ENCODE peak calls at places on chromosomes 11 and 22, in ten cellular contexts. One of them, this sample, is unnamed.

GRCh38 chr22:33023119-33023827 is 34.9 kb downstream of the SYN3 start:
- DNase-seq in Right ventricle myocardium superior: no peak
- DNase-seq in stimulated activated CD4-positive, alpha-beta T cell treated with anti-CD3 and anti-CD28 coated beads, Interleukin-2, amount 100 ng/mL, for 48 hours: no peak
- DNase-seq in activated naive CD4-positive, alpha-beta T cell treated with anti-CD3 and anti-CD28 coated beads, Interleukin-2, amount 50 U/mL, for 16 hours: no peak
- DNase-seq in neural progenitor cell: no peak
- DNase-seq in GM03348: no peak
- DNase-seq in NCI-H1930: no peak
- DNase-seq in aorta: no peak
- DNase-seq in posterior vena cava: no peak
- DNase-seq in activated CD4-positive, alpha-beta T cell treated with anti-CD3 and anti-CD28 coated beads, Interleukin-2, amount 10 ng/mL, durations not matched to agents 7 days and 5 days: no peak
- DNase-seq in this sample: no peak

GRCh38 chr22:19430890-19431541 is 517 bp downstream of the HIRA start:
- DNase-seq in NCI-H1930: peak; percentile 10
- DNase-seq in aorta: peak; percentile 80
- DNase-seq in stimulated activated CD4-positive, alpha-beta T cell treated with anti-CD3 and anti-CD28 coated beads, Interleukin-2, amount 100 ng/mL, for 48 hours: no peak
- DNase-seq in neural progenitor cell: peak; percentile 72
- DNase-seq in posterior vena cava: peak; percentile 85
- DNase-seq in Right ventricle myocardium superior: peak; percentile 51
- DNase-seq in activated CD4-positive, alpha-beta T cell treated with anti-CD3 and anti-CD28 coated beads, Interleukin-2, amount 10 ng/mL, durations not matched to agents 7 days and 5 days: peak; percentile 24
- DNase-seq in GM03348: peak; percentile 33
- DNase-seq in activated naive CD4-positive, alpha-beta T cell treated with anti-CD3 and anti-CD28 coated beads, Interleukin-2, amount 50 U/mL, for 16 hours: peak; percentile 24
- DNase-seq in this sample: no peak

GRCh38 chr11:66020212-66020611 is 6.1 kb downstream of the CATSPER1 start:
- DNase-seq in posterior vena cava: no peak
- DNase-seq in GM03348: no peak
- DNase-seq in stimulated activated CD4-positive, alpha-beta T cell treated with anti-CD3 and anti-CD28 coated beads, Interleukin-2, amount 100 ng/mL, for 48 hours: no peak
- DNase-seq in activated naive CD4-positive, alpha-beta T cell treated with anti-CD3 and anti-CD28 coated beads, Interleukin-2, amount 50 U/mL, for 16 hours: no peak
- DNase-seq in NCI-H1930: no peak
- DNase-seq in aorta: no peak
- DNase-seq in neural progenitor cell: no peak
- DNase-seq in activated CD4-positive, alpha-beta T cell treated with anti-CD3 and anti-CD28 coated beads, Interleukin-2, amount 10 ng/mL, durations not matched to agents 7 days and 5 days: no peak
- DNase-seq in Right ventricle myocardium superior: no peak
- DNase-seq in this sample: no peak

GRCh38 chr11:1890856-1891830 is 552 bp downstream of the PRR33 start:
- DNase-seq in aorta: no peak
- DNase-seq in activated naive CD4-positive, alpha-beta T cell treated with anti-CD3 and anti-CD28 coated beads, Interleukin-2, amount 50 U/mL, for 16 hours: peak; percentile 16
- DNase-seq in posterior vena cava: peak; percentile 79
- DNase-seq in NCI-H1930: no peak
- DNase-seq in Right ventricle myocardium superior: peak; percentile 45
- DNase-seq in activated CD4-positive, alpha-beta T cell treated with anti-CD3 and anti-CD28 coated beads, Interleukin-2, amount 10 ng/mL, durations not matched to agents 7 days and 5 days: no peak
- DNase-seq in stimulated activated CD4-positive, alpha-beta T cell treated with anti-CD3 and anti-CD28 coated beads, Interleukin-2, amount 100 ng/mL, for 48 hours: no peak
- DNase-seq in neural progenitor cell: no peak
- DNase-seq in GM03348: no peak
- DNase-seq in this sample: no peak

GRCh38 chr11:10304495-10305261 is at the start of gene ADM:
- DNase-seq in posterior vena cava: peak; percentile 97
- DNase-seq in NCI-H1930: peak; percentile 82
- DNase-seq in GM03348: peak; percentile 96
- DNase-seq in neural progenitor cell: peak; percentile 86
- DNase-seq in activated naive CD4-positive, alpha-beta T cell treated with anti-CD3 and anti-CD28 coated beads, Interleukin-2, amount 50 U/mL, for 16 hours: peak; percentile 46
- DNase-seq in activated CD4-positive, alpha-beta T cell treated with anti-CD3 and anti-CD28 coated beads, Interleukin-2, amount 10 ng/mL, durations not matched to agents 7 days and 5 days: peak; percentile 26
- DNase-seq in stimulated activated CD4-positive, alpha-beta T cell treated with anti-CD3 and anti-CD28 coated beads, Interleukin-2, amount 100 ng/mL, for 48 hours: no peak
- DNase-seq in Right ventricle myocardium superior: peak; percentile 94
- DNase-seq in aorta: peak; percentile 96
- DNase-seq in this sample: no peak

GRCh38 chr22:36194971-36195370 is 6.6 kb downstream of the APOL4 start:
- DNase-seq in neural progenitor cell: peak; percentile 83
- DNase-seq in activated naive CD4-positive, alpha-beta T cell treated with anti-CD3 and anti-CD28 coated beads, Interleukin-2, amount 50 U/mL, for 16 hours: peak; percentile 41
- DNase-seq in stimulated activated CD4-positive, alpha-beta T cell treated with anti-CD3 and anti-CD28 coated beads, Interleukin-2, amount 100 ng/mL, for 48 hours: no peak
- DNase-seq in Right ventricle myocardium superior: peak; percentile 62
- DNase-seq in GM03348: peak; percentile 74
- DNase-seq in posterior vena cava: peak; percentile 83
- DNase-seq in aorta: no peak
- DNase-seq in activated CD4-positive, alpha-beta T cell treated with anti-CD3 and anti-CD28 coated beads, Interleukin-2, amount 10 ng/mL, durations not matched to agents 7 days and 5 days: peak; percentile 61
- DNase-seq in NCI-H1930: no peak
- DNase-seq in this sample: no peak

GRCh38 chr11:125932301-125932700 is 13.5 kb upstream of the VSIG10L2 start:
- DNase-seq in GM03348: no peak
- DNase-seq in activated naive CD4-positive, alpha-beta T cell treated with anti-CD3 and anti-CD28 coated beads, Interleukin-2, amount 50 U/mL, for 16 hours: no peak
- DNase-seq in Right ventricle myocardium superior: no peak
- DNase-seq in activated CD4-positive, alpha-beta T cell treated with anti-CD3 and anti-CD28 coated beads, Interleukin-2, amount 10 ng/mL, durations not matched to agents 7 days and 5 days: no peak
- DNase-seq in stimulated activated CD4-positive, alpha-beta T cell treated with anti-CD3 and anti-CD28 coated beads, Interleukin-2, amount 100 ng/mL, for 48 hours: no peak
- DNase-seq in posterior vena cava: peak; percentile 56
- DNase-seq in NCI-H1930: no peak
- DNase-seq in aorta: no peak
- DNase-seq in neural progenitor cell: no peak
- DNase-seq in this sample: no peak

GRCh38 chr11:17573526-17573925 is 26.5 kb downstream of the OTOG start:
- DNase-seq in stimulated activated CD4-positive, alpha-beta T cell treated with anti-CD3 and anti-CD28 coated beads, Interleukin-2, amount 100 ng/mL, for 48 hours: no peak
- DNase-seq in NCI-H1930: no peak
- DNase-seq in neural progenitor cell: no peak
- DNase-seq in GM03348: no peak
- DNase-seq in activated naive CD4-positive, alpha-beta T cell treated with anti-CD3 and anti-CD28 coated beads, Interleukin-2, amount 50 U/mL, for 16 hours: no peak
- DNase-seq in posterior vena cava: no peak
- DNase-seq in activated CD4-positive, alpha-beta T cell treated with anti-CD3 and anti-CD28 coated beads, Interleukin-2, amount 10 ng/mL, durations not matched to agents 7 days and 5 days: no peak
- DNase-seq in Right ventricle myocardium superior: peak; percentile 27
- DNase-seq in aorta: no peak
- DNase-seq in this sample: no peak

GRCh38 chr11:96303067-96303466 is 39.9 kb downstream of the MAML2 start:
- DNase-seq in stimulated activated CD4-positive, alpha-beta T cell treated with anti-CD3 and anti-CD28 coated beads, Interleukin-2, amount 100 ng/mL, for 48 hours: no peak
- DNase-seq in activated CD4-positive, alpha-beta T cell treated with anti-CD3 and anti-CD28 coated beads, Interleukin-2, amount 10 ng/mL, durations not matched to agents 7 days and 5 days: no peak
- DNase-seq in posterior vena cava: no peak
- DNase-seq in aorta: no peak
- DNase-seq in NCI-H1930: no peak
- DNase-seq in Right ventricle myocardium superior: no peak
- DNase-seq in GM03348: peak; percentile 64
- DNase-seq in neural progenitor cell: no peak
- DNase-seq in activated naive CD4-positive, alpha-beta T cell treated with anti-CD3 and anti-CD28 coated beads, Interleukin-2, amount 50 U/mL, for 16 hours: no peak
- DNase-seq in this sample: no peak

GRCh38 chr22:49322861-49323622 is 504.6 kb downstream of the BRD1 start:
- DNase-seq in activated naive CD4-positive, alpha-beta T cell treated with anti-CD3 and anti-CD28 coated beads, Interleukin-2, amount 50 U/mL, for 16 hours: no peak
- DNase-seq in stimulated activated CD4-positive, alpha-beta T cell treated with anti-CD3 and anti-CD28 coated beads, Interleukin-2, amount 100 ng/mL, for 48 hours: no peak
- DNase-seq in Right ventricle myocardium superior: no peak
- DNase-seq in aorta: peak; percentile 46
- DNase-seq in posterior vena cava: peak; percentile 26
- DNase-seq in GM03348: peak; percentile 3
- DNase-seq in NCI-H1930: no peak
- DNase-seq in activated CD4-positive, alpha-beta T cell treated with anti-CD3 and anti-CD28 coated beads, Interleukin-2, amount 10 ng/mL, durations not matched to agents 7 days and 5 days: no peak
- DNase-seq in neural progenitor cell: no peak
- DNase-seq in this sample: no peak

GRCh38 chr11:34204396-34205279 is 99.2 kb downstream of the NAT10 start:
- DNase-seq in neural progenitor cell: no peak
- DNase-seq in GM03348: no peak
- DNase-seq in posterior vena cava: peak; percentile 48
- DNase-seq in aorta: no peak
- DNase-seq in activated naive CD4-positive, alpha-beta T cell treated with anti-CD3 and anti-CD28 coated beads, Interleukin-2, amount 50 U/mL, for 16 hours: no peak
- DNase-seq in activated CD4-positive, alpha-beta T cell treated with anti-CD3 and anti-CD28 coated beads, Interleukin-2, amount 10 ng/mL, durations not matched to agents 7 days and 5 days: no peak
- DNase-seq in Right ventricle myocardium superior: no peak
- DNase-seq in NCI-H1930: no peak
- DNase-seq in stimulated activated CD4-positive, alpha-beta T cell treated with anti-CD3 and anti-CD28 coated beads, Interleukin-2, amount 100 ng/mL, for 48 hours: no peak
- DNase-seq in this sample: no peak

GRCh38 chr11:85791326-85791990 is 19.5 kb downstream of the SYTL2 start:
- DNase-seq in activated naive CD4-positive, alpha-beta T cell treated with anti-CD3 and anti-CD28 coated beads, Interleukin-2, amount 50 U/mL, for 16 hours: no peak
- DNase-seq in GM03348: no peak
- DNase-seq in Right ventricle myocardium superior: no peak
- DNase-seq in posterior vena cava: no peak
- DNase-seq in activated CD4-positive, alpha-beta T cell treated with anti-CD3 and anti-CD28 coated beads, Interleukin-2, amount 10 ng/mL, durations not matched to agents 7 days and 5 days: no peak
- DNase-seq in neural progenitor cell: no peak
- DNase-seq in NCI-H1930: no peak
- DNase-seq in aorta: no peak
- DNase-seq in stimulated activated CD4-positive, alpha-beta T cell treated with anti-CD3 and anti-CD28 coated beads, Interleukin-2, amount 100 ng/mL, for 48 hours: no peak
- DNase-seq in this sample: no peak

GRCh38 chr11:33291004-33291777 is 34.0 kb downstream of the HIPK3 start:
- DNase-seq in stimulated activated CD4-positive, alpha-beta T cell treated with anti-CD3 and anti-CD28 coated beads, Interleukin-2, amount 100 ng/mL, for 48 hours: no peak
- DNase-seq in activated CD4-positive, alpha-beta T cell treated with anti-CD3 and anti-CD28 coated beads, Interleukin-2, amount 10 ng/mL, durations not matched to agents 7 days and 5 days: no peak
- DNase-seq in neural progenitor cell: no peak
- DNase-seq in Right ventricle myocardium superior: no peak
- DNase-seq in aorta: no peak
- DNase-seq in GM03348: no peak
- DNase-seq in activated naive CD4-positive, alpha-beta T cell treated with anti-CD3 and anti-CD28 coated beads, Interleukin-2, amount 50 U/mL, for 16 hours: no peak
- DNase-seq in NCI-H1930: no peak
- DNase-seq in posterior vena cava: no peak
- DNase-seq in this sample: no peak

GRCh38 chr11:128251140-128251539 is 336.2 kb downstream of the ETS1 start:
- DNase-seq in stimulated activated CD4-positive, alpha-beta T cell treated with anti-CD3 and anti-CD28 coated beads, Interleukin-2, amount 100 ng/mL, for 48 hours: no peak
- DNase-seq in activated naive CD4-positive, alpha-beta T cell treated with anti-CD3 and anti-CD28 coated beads, Interleukin-2, amount 50 U/mL, for 16 hours: no peak
- DNase-seq in posterior vena cava: no peak
- DNase-seq in neural progenitor cell: no peak
- DNase-seq in NCI-H1930: no peak
- DNase-seq in activated CD4-positive, alpha-beta T cell treated with anti-CD3 and anti-CD28 coated beads, Interleukin-2, amount 10 ng/mL, durations not matched to agents 7 days and 5 days: no peak
- DNase-seq in aorta: no peak
- DNase-seq in Right ventricle myocardium superior: no peak
- DNase-seq in GM03348: peak; percentile 48
- DNase-seq in this sample: no peak

GRCh38 chr11:62680825-62681240 is 2.0 kb upstream of the UBXN1 start:
- DNase-seq in neural progenitor cell: peak; percentile 51
- DNase-seq in Right ventricle myocardium superior: peak; percentile 57
- DNase-seq in activated CD4-positive, alpha-beta T cell treated with anti-CD3 and anti-CD28 coated beads, Interleukin-2, amount 10 ng/mL, durations not matched to agents 7 days and 5 days: peak; percentile 66
- DNase-seq in GM03348: peak; percentile 82
- DNase-seq in posterior vena cava: no peak
- DNase-seq in stimulated activated CD4-positive, alpha-beta T cell treated with anti-CD3 and anti-CD28 coated beads, Interleukin-2, amount 100 ng/mL, for 48 hours: no peak
- DNase-seq in NCI-H1930: peak; percentile 34
- DNase-seq in aorta: no peak
- DNase-seq in activated naive CD4-positive, alpha-beta T cell treated with anti-CD3 and anti-CD28 coated beads, Interleukin-2, amount 50 U/mL, for 16 hours: peak; percentile 37
- DNase-seq in this sample: no peak